ENCODE peak calls at places on chromosome 1, in ten cellular contexts. One of them, this sample, is unnamed.

GRCh38 chr1:226061793-226062557 is 541 bp upstream of the H3-3A start:
- DNase-seq in KBM-7: peak; percentile 78
- DNase-seq in MCF 10A: peak; percentile 93
- DNase-seq in EL: peak; percentile 84
- DNase-seq in AG09319: peak; percentile 44
- DNase-seq in activated CD4-positive, alpha-beta memory T cell treated with anti-CD3 and anti-CD28 coated beads, Interleukin-2, amount 10 ng/mL, durations not matched to agents 7 days and 5 days: peak; percentile 45
- DNase-seq in OCI-LY7: peak; percentile 60
- DNase-seq in WTC11: peak; percentile 81
- DNase-seq in pulmonary artery endothelial cell: no peak
- DNase-seq in naive thymus-derived CD8-positive, alpha-beta T cell: no peak
- DNase-seq in this sample: no peak

GRCh38 chr1:198880397-198880796 is 241.6 kb downstream of the PTPRC start:
- DNase-seq in EL: peak; percentile 64
- DNase-seq in WTC11: no peak
- DNase-seq in naive thymus-derived CD8-positive, alpha-beta T cell: no peak
- DNase-seq in activated CD4-positive, alpha-beta memory T cell treated with anti-CD3 and anti-CD28 coated beads, Interleukin-2, amount 10 ng/mL, durations not matched to agents 7 days and 5 days: no peak
- DNase-seq in OCI-LY7: no peak
- DNase-seq in pulmonary artery endothelial cell: no peak
- DNase-seq in MCF 10A: peak; percentile 55
- DNase-seq in KBM-7: no peak
- DNase-seq in AG09319: no peak
- DNase-seq in this sample: no peak

GRCh38 chr1:164644774-164645634 is 86.0 kb downstream of the PBX1 start:
- DNase-seq in KBM-7: no peak
- DNase-seq in naive thymus-derived CD8-positive, alpha-beta T cell: no peak
- DNase-seq in WTC11: no peak
- DNase-seq in AG09319: no peak
- DNase-seq in EL: peak; percentile 31
- DNase-seq in OCI-LY7: no peak
- DNase-seq in pulmonary artery endothelial cell: no peak
- DNase-seq in MCF 10A: peak; percentile 71
- DNase-seq in activated CD4-positive, alpha-beta memory T cell treated with anti-CD3 and anti-CD28 coated beads, Interleukin-2, amount 10 ng/mL, durations not matched to agents 7 days and 5 days: no peak
- DNase-seq in this sample: no peak

GRCh38 chr1:112083487-112083886 is 94.0 kb upstream of the KCND3 start:
- DNase-seq in WTC11: no peak
- DNase-seq in AG09319: no peak
- DNase-seq in KBM-7: peak; percentile 9
- DNase-seq in naive thymus-derived CD8-positive, alpha-beta T cell: no peak
- DNase-seq in pulmonary artery endothelial cell: no peak
- DNase-seq in MCF 10A: peak; percentile 44
- DNase-seq in activated CD4-positive, alpha-beta memory T cell treated with anti-CD3 and anti-CD28 coated beads, Interleukin-2, amount 10 ng/mL, durations not matched to agents 7 days and 5 days: no peak
- DNase-seq in EL: no peak
- DNase-seq in OCI-LY7: peak; percentile 11
- DNase-seq in this sample: no peak

GRCh38 chr1:30262158-30262557 is 461.2 kb downstream of the MATN1 start:
- DNase-seq in OCI-LY7: no peak
- DNase-seq in EL: no peak
- DNase-seq in AG09319: no peak
- DNase-seq in naive thymus-derived CD8-positive, alpha-beta T cell: no peak
- DNase-seq in KBM-7: no peak
- DNase-seq in activated CD4-positive, alpha-beta memory T cell treated with anti-CD3 and anti-CD28 coated beads, Interleukin-2, amount 10 ng/mL, durations not matched to agents 7 days and 5 days: no peak
- DNase-seq in pulmonary artery endothelial cell: no peak
- DNase-seq in WTC11: no peak
- DNase-seq in MCF 10A: no peak
- DNase-seq in this sample: no peak

GRCh38 chr1:145845144-145845513 is 301 bp upstream of the NUDT17 start:
- DNase-seq in EL: no peak
- DNase-seq in OCI-LY7: peak; percentile 88
- DNase-seq in MCF 10A: no peak
- DNase-seq in activated CD4-positive, alpha-beta memory T cell treated with anti-CD3 and anti-CD28 coated beads, Interleukin-2, amount 10 ng/mL, durations not matched to agents 7 days and 5 days: no peak
- DNase-seq in naive thymus-derived CD8-positive, alpha-beta T cell: no peak
- DNase-seq in AG09319: no peak
- DNase-seq in pulmonary artery endothelial cell: no peak
- DNase-seq in WTC11: no peak
- DNase-seq in KBM-7: peak; percentile 78
- DNase-seq in this sample: no peak

GRCh38 chr1:46218443-46218842 is 15.3 kb downstream of the LURAP1 start:
- DNase-seq in naive thymus-derived CD8-positive, alpha-beta T cell: no peak
- DNase-seq in KBM-7: no peak
- DNase-seq in EL: no peak
- DNase-seq in MCF 10A: peak; percentile 87
- DNase-seq in OCI-LY7: no peak
- DNase-seq in pulmonary artery endothelial cell: no peak
- DNase-seq in WTC11: no peak
- DNase-seq in activated CD4-positive, alpha-beta memory T cell treated with anti-CD3 and anti-CD28 coated beads, Interleukin-2, amount 10 ng/mL, durations not matched to agents 7 days and 5 days: no peak
- DNase-seq in AG09319: no peak
- DNase-seq in this sample: no peak

GRCh38 chr1:30522031-30523004 is 201.1 kb downstream of the MATN1 start:
- DNase-seq in AG09319: peak; percentile 58
- DNase-seq in WTC11: no peak
- DNase-seq in MCF 10A: peak; percentile 74
- DNase-seq in OCI-LY7: no peak
- DNase-seq in naive thymus-derived CD8-positive, alpha-beta T cell: no peak
- DNase-seq in KBM-7: no peak
- DNase-seq in activated CD4-positive, alpha-beta memory T cell treated with anti-CD3 and anti-CD28 coated beads, Interleukin-2, amount 10 ng/mL, durations not matched to agents 7 days and 5 days: no peak
- DNase-seq in pulmonary artery endothelial cell: no peak
- DNase-seq in EL: peak; percentile 45
- DNase-seq in this sample: no peak

GRCh38 chr1:155962599-155963211 is 15.6 kb downstream of the ARHGEF2 start:
- DNase-seq in OCI-LY7: no peak
- DNase-seq in KBM-7: no peak
- DNase-seq in activated CD4-positive, alpha-beta memory T cell treated with anti-CD3 and anti-CD28 coated beads, Interleukin-2, amount 10 ng/mL, durations not matched to agents 7 days and 5 days: no peak
- DNase-seq in EL: peak; percentile 58
- DNase-seq in pulmonary artery endothelial cell: no peak
- DNase-seq in WTC11: no peak
- DNase-seq in MCF 10A: peak; percentile 92
- DNase-seq in naive thymus-derived CD8-positive, alpha-beta T cell: no peak
- DNase-seq in AG09319: no peak
- DNase-seq in this sample: no peak

GRCh38 chr1:77832889-77833288 is 53.4 kb downstream of the MIGA1 start:
- DNase-seq in pulmonary artery endothelial cell: peak; percentile 78
- DNase-seq in WTC11: no peak
- DNase-seq in activated CD4-positive, alpha-beta memory T cell treated with anti-CD3 and anti-CD28 coated beads, Interleukin-2, amount 10 ng/mL, durations not matched to agents 7 days and 5 days: no peak
- DNase-seq in OCI-LY7: no peak
- DNase-seq in AG09319: peak; percentile 91
- DNase-seq in KBM-7: no peak
- DNase-seq in MCF 10A: peak; percentile 92
- DNase-seq in naive thymus-derived CD8-positive, alpha-beta T cell: no peak
- DNase-seq in EL: peak; percentile 96
- DNase-seq in this sample: peak; percentile 70

GRCh38 chr1:207245124-207245523 is 76.4 kb upstream of the CD55 start:
- DNase-seq in pulmonary artery endothelial cell: no peak
- DNase-seq in OCI-LY7: no peak
- DNase-seq in EL: no peak
- DNase-seq in naive thymus-derived CD8-positive, alpha-beta T cell: no peak
- DNase-seq in activated CD4-positive, alpha-beta memory T cell treated with anti-CD3 and anti-CD28 coated beads, Interleukin-2, amount 10 ng/mL, durations not matched to agents 7 days and 5 days: no peak
- DNase-seq in MCF 10A: no peak
- DNase-seq in KBM-7: no peak
- DNase-seq in AG09319: no peak
- DNase-seq in WTC11: no peak
- DNase-seq in this sample: no peak

GRCh38 chr1:223840254-223840653 is 5.5 kb downstream of the TP53BP2 start:
- DNase-seq in AG09319: no peak
- DNase-seq in activated CD4-positive, alpha-beta memory T cell treated with anti-CD3 and anti-CD28 coated beads, Interleukin-2, amount 10 ng/mL, durations not matched to agents 7 days and 5 days: no peak
- DNase-seq in OCI-LY7: no peak
- DNase-seq in EL: no peak
- DNase-seq in pulmonary artery endothelial cell: no peak
- DNase-seq in KBM-7: no peak
- DNase-seq in WTC11: no peak
- DNase-seq in MCF 10A: no peak
- DNase-seq in naive thymus-derived CD8-positive, alpha-beta T cell: no peak
- DNase-seq in this sample: no peak

GRCh38 chr1:45669379-45669778 is 17.0 kb downstream of the GPBP1L1 start:
- DNase-seq in AG09319: no peak
- DNase-seq in MCF 10A: no peak
- DNase-seq in EL: peak; percentile 25
- DNase-seq in naive thymus-derived CD8-positive, alpha-beta T cell: no peak
- DNase-seq in OCI-LY7: no peak
- DNase-seq in WTC11: no peak
- DNase-seq in activated CD4-positive, alpha-beta memory T cell treated with anti-CD3 and anti-CD28 coated beads, Interleukin-2, amount 10 ng/mL, durations not matched to agents 7 days and 5 days: no peak
- DNase-seq in KBM-7: no peak
- DNase-seq in pulmonary artery endothelial cell: no peak
- DNase-seq in this sample: no peak